ENCODE peak calls at places on chromosomes 7 and 10, in eight cellular contexts. V, M, L, K, F, Y, H and S are unnamed samples.

GRCh38 chr7:33471636-33472242 is 342.4 kb downstream of the BBS9 start:
- DNase-seq in V (no peak), M (no peak), L (no peak), K (no peak), F (no peak), Y (no peak), H (no peak), S (no peak)

GRCh38 chr10:88540355-88540754 is 42.8 kb downstream of the RNLS start:
- DNase-seq in V (no peak), M (no peak), L (no peak), K (no peak), F (no peak), Y (no peak), H (no peak), S (no peak)

GRCh38 chr7:80641548-80641947 is 3.1 kb downstream of the CD36 start:
- DNase-seq in V (no peak), M (no peak), L (no peak), K (no peak), F (no peak), Y (no peak), H (no peak), S (no peak)

GRCh38 chr10:91032614-91033248 is 111.8 kb upstream of the ANKRD1 start:
- DNase-seq in V (no peak), M (no peak), L (no peak), K (no peak), F (peak), Y (no peak), H (no peak), S (no peak)

GRCh38 chr7:270351-270983 is 19.5 kb upstream of the FOXL3 start:
- DNase-seq in V (no peak), M (no peak), L (no peak), K (no peak), F (no peak), Y (no peak), H (no peak), S (no peak)

GRCh38 chr7:64184376-64184775 is 22.6 kb upstream of the ZNF735 start:
- DNase-seq in V (no peak), M (no peak), L (no peak), K (no peak), F (no peak), Y (no peak), H (no peak), S (no peak)

GRCh38 chr10:15712903-15713302 is 6.8 kb downstream of the ITGA8 start:
- DNase-seq in V (no peak), M (no peak), L (no peak), K (peak), F (no peak), Y (no peak), H (no peak), S (no peak)

GRCh38 chr7:119175916-119176627 is 951.6 kb downstream of the ANKRD7 start:
- DNase-seq in V (peak), M (peak), L (peak), K (peak), F (peak), Y (peak), H (peak), S (no peak)

GRCh38 chr7:96737545-96738050 is 28.0 kb upstream of the SEM1 start:
- DNase-seq in V (no peak), M (no peak), L (no peak), K (no peak), F (no peak), Y (no peak), H (no peak), S (no peak)

GRCh38 chr10:13803566-13804554 is 217.1 kb downstream of the PRPF18 start:
- DNase-seq in V (no peak), M (no peak), L (no peak), K (peak), F (no peak), Y (no peak), H (no peak), S (no peak)

GRCh38 chr10:22620140-22620857 is 94.1 kb downstream of the PIP4K2A start:
- DNase-seq in V (no peak), M (no peak), L (no peak), K (peak), F (peak), Y (no peak), H (peak), S (no peak)

GRCh38 chr10:62738916-62739315 is 65.6 kb upstream of the ADO start:
- DNase-seq in V (no peak), M (no peak), L (no peak), K (peak), F (no peak), Y (no peak), H (no peak), S (no peak)

GRCh38 chr10:101066890-101067355 is 5.1 kb downstream of the KAZALD1 start:
- DNase-seq in V (no peak), M (no peak), L (no peak), K (no peak), F (peak), Y (no peak), H (no peak), S (no peak)

GRCh38 chr10:84783386-84783785 is 455.0 kb downstream of the CCSER2 start:
- DNase-seq in V (peak), M (no peak), L (peak), K (peak), F (no peak), Y (peak), H (peak), S (no peak)

GRCh38 chr7:46512901-46513431 is 591.9 kb upstream of the IGFBP3 start:
- DNase-seq in V (no peak), M (no peak), L (no peak), K (no peak), F (peak), Y (no peak), H (no peak), S (no peak)

GRCh38 chr10:127161482-127161881 is 34.9 kb downstream of the INSYN2A start:
- DNase-seq in V (no peak), M (no peak), L (no peak), K (no peak), F (no peak), Y (no peak), H (no peak), S (no peak)

GRCh38 chr7:141659501-141659900 is 42.5 kb downstream of the DENND11 start:
- DNase-seq in V (no peak), M (no peak), L (no peak), K (no peak), F (no peak), Y (no peak), H (no peak), S (no peak)

GRCh38 chr10:44195120-44196007 is 189.5 kb downstream of the CXCL12 start:
- DNase-seq in V (peak), M (no peak), L (no peak), K (peak), F (peak), Y (no peak), H (no peak), S (no peak)

GRCh38 chr10:26723016-26723415 is 25.5 kb downstream of the PDSS1 start:
- DNase-seq in V (no peak), M (no peak), L (no peak), K (no peak), F (no peak), Y (no peak), H (no peak), S (no peak)

GRCh38 chr7:5204546-5204945 is 14.5 kb downstream of the WIPI2 start:
- DNase-seq in V (no peak), M (no peak), L (no peak), K (no peak), F (no peak), Y (no peak), H (no peak), S (no peak)

GRCh38 chr7:76358478-76359110 is at the start of gene YWHAG:
- DNase-seq in V (peak), M (peak), L (peak), K (peak), F (peak), Y (peak), H (peak), S (peak)

GRCh38 chr10:33416209-33416608 is 81.7 kb upstream of the NRP1 start:
- DNase-seq in V (no peak), M (no peak), L (no peak), K (no peak), F (no peak), Y (peak), H (no peak), S (no peak)

GRCh38 chr7:131620673-131621609 is 64.5 kb upstream of the PODXL start:
- DNase-seq in V (no peak), M (no peak), L (no peak), K (no peak), F (no peak), Y (no peak), H (no peak), S (no peak)

DNA sequence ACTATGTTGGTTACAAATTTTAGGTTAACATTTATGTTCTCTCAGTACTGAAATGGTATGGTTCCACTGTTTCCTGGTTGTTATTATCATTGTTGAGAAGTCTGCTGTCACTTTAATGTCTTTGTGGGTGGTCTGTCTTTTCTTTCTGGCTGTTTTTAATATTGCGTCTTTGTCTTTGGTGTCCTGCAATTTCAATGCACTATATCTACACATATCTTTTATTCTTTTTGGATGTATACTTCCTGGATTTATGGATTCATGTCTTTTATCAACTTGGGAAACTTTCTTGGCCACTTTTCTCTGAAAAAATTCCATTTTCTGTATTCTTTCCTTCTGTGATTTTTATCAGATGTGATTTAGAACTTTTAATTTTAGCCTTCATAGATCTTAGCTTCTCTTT is 250.2 kb downstream of the BUB3 start:
- DNase-seq in V (no peak), M (no peak), L (no peak), K (no peak), F (no peak), Y (no peak), H (no peak), S (no peak)
- TF ChIP-seq CTCF in V (no peak), M (no peak), L (no peak), K (no peak), F (no peak), Y (no peak), H (no peak), S (no peak)

GRCh38 chr10:78165617-78166016 is 132.0 kb downstream of the RPS24 start:
- DNase-seq in V (no peak), M (no peak), L (peak), K (peak), F (no peak), Y (no peak), H (no peak), S (no peak)
- TF ChIP-seq CTCF in V (no peak), M (peak), L (no peak), K (peak), F (no peak), Y (no peak), H (no peak), S (no peak)

GRCh38 chr10:71220689-71221540 is 8.5 kb downstream of the UNC5B start:
- DNase-seq in V (no peak), M (no peak), L (no peak), K (no peak), F (no peak), Y (no peak), H (no peak), S (no peak)

GRCh38 chr10:71219918-71220688 is 7.7 kb downstream of the UNC5B start:
- DNase-seq in V (no peak), M (no peak), L (no peak), K (no peak), F (no peak), Y (no peak), H (no peak), S (no peak)

GRCh38 chr10:71221586-71222202 is 9.3 kb downstream of the UNC5B start:
- DNase-seq in V (peak), M (no peak), L (no peak), K (no peak), F (no peak), Y (no peak), H (no peak), S (no peak)

GRCh38 chr10:71223365-71224058 is 11.1 kb downstream of the UNC5B start:
- DNase-seq in V (no peak), M (no peak), L (no peak), K (no peak), F (no peak), Y (no peak), H (no peak), S (no peak)

DNA sequence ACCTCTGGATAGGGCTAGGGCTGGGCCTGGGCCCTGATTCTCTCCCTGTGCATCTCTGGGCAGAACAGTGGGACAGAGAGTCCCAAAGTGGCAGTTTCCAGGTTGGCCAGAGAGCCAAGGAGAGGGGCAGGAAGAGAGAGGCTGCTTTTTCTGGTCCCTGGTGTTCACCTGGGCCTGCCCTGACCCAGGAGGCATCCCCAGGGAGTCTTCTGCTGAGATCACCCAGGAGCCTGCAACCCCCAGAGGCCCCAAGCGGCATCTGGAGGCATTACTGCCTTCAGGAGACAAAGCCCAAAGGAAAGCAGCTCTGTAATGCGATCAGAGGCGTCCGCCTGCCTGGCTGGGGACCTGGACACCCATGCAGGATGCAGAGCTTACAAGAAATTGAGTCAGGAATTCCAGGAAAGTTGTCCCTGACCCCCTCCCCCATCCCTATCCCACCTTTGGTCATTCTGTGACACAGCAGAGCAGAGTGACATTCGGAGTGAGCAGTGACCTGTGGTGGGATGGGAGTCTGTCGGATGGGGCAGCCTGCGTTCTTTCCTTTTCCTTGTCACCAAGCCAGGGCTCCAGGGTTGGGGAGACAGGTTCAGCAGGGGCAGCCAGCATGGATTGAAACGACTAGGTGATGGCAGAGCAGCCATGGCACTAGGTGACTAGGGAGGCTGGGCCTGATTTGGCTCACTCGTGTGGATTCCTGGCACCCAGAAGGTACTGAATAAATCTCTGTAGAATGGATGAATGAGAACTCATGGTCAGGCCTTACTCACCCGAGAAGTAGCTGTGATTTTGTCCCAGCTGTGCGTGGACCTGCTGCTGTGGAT is 10.4 kb downstream of the UNC5B start:
- DNase-seq in V (no peak), M (no peak), L (no peak), K (no peak), F (no peak), Y (no peak), H (no peak), S (no peak)
- TF ChIP-seq CTCF in V (no peak), M (peak), L (peak), K (no peak), F (no peak), Y (no peak), H (no peak), S (no peak)

GRCh38 chr7:74707216-74707615 is 49.7 kb downstream of the GTF2I start:
- DNase-seq in V (no peak), M (no peak), L (no peak), K (no peak), F (no peak), Y (no peak), H (no peak), S (no peak)

GRCh38 chr7:74713567-74713966 is 56.0 kb downstream of the GTF2I start:
- DNase-seq in V (no peak), M (no peak), L (no peak), K (no peak), F (no peak), Y (no peak), H (no peak), S (no peak)

GRCh38 chr7:74708569-74709275 is 51.2 kb downstream of the GTF2I start:
- DNase-seq in V (no peak), M (no peak), L (no peak), K (no peak), F (no peak), Y (no peak), H (no peak), S (no peak)

DNA sequence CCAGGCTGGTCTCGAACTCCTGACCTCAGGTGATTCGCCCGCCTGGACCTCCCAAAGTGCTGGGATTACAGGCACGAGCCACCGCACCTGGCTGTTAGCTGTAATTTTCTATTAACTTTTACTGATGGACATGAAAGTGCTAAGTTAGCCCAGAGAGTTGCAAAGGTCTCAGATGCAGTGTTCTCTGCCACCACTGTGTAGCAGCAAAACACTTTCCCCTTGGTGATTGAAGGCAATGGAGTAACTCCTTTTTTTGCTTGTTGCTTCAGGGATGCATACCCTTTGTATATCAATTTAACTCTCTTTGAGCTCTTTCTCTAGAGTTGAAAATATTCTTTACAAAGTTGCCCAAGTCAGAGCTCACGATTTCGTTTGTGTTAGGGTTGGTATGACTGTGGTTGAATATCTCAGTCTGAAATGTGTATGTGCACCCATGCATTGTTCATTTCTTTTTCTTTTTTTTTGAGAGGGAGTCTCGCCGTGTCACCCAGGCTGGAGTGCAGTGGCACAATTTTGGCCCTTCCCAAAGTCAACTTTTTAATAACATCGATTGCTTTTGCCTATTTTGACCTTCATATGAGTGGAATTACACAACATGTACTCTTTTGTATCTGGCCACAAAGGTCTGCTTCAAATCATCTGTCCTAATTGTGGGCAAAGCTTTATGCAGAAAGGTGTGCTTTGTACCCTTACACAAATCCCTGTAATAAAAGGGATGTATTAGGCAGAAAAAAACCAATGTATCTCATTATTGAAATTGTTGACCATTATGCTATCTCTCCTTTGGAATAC is 52.6 kb downstream of the GTF2I start:
- DNase-seq in V (peak), M (no peak), L (no peak), K (peak), F (no peak), Y (no peak), H (no peak), S (no peak)
- TF ChIP-seq CTCF in V (peak), M (no peak), L (no peak), K (peak), F (no peak), Y (no peak), H (no peak), S (no peak)

GRCh38 chr7:105519353-105519752 is 2.7 kb downstream of the PUS7 start:
- DNase-seq in V (no peak), M (no peak), L (no peak), K (peak), F (no peak), Y (no peak), H (no peak), S (no peak)

GRCh38 chr7:105524840-105525239 is 2.8 kb upstream of the PUS7 start:
- DNase-seq in V (peak), M (no peak), L (no peak), K (no peak), F (no peak), Y (no peak), H (no peak), S (no peak)

GRCh38 chr7:105521027-105521730 is 892 bp downstream of the PUS7 start:
- DNase-seq in V (peak), M (peak), L (peak), K (peak), F (peak), Y (peak), H (peak), S (peak)

DNA sequence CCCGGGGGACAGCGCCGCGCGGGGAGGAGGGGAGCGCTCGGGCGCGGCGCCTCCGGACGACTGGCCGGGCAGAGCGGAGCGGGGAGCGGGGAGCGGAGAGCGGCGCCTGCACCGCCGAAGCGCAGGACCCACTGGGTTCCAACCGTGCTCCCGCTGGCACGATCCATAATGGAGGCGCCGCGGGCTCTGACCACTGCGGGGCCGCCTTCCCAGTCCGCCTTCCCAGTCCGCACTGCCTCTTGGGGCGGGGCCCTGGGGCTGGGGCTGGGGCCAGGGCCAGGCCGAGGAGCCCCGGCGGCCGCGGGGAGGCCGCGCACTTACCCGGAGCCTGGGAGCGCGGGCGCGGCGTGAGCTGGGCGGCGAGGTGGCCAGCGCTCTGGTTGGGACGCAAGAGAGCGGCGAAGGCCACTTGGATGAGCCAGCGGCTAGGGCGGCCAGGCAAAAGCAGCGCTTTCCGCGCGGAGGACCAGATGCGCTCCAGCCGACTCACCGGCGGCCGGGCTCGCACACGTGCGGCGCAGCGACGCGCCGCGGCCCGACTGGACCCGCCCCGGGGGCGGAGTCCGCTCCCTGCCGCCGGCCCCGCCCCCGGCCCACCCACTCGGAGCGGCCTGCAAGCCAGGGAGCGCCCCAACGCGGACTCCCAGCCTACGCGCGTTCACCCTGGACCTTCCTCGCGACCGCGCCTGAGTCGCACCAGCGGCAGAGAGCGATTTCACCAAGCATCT is at the start of gene PUS7:
- DNase-seq in V (peak), M (peak), L (peak), K (peak), F (peak), Y (peak), H (peak), S (peak)
- TF ChIP-seq CTCF in V (peak), M (no peak), L (no peak), K (no peak), F (no peak), Y (no peak), H (no peak), S (no peak)

GRCh38 chr7:115340828-115341227 is 418.9 kb downstream of the MDFIC start:
- DNase-seq in V (peak), M (no peak), L (no peak), K (peak), F (no peak), Y (no peak), H (no peak), S (no peak)
- TF ChIP-seq CTCF in V (no peak), M (no peak), L (peak), K (peak), F (no peak), Y (no peak), H (peak), S (no peak)

GRCh38 chr10:77835669-77836086 is 90.9 kb downstream of the DLG5 start:
- DNase-seq in V (no peak), M (no peak), L (no peak), K (no peak), F (no peak), Y (no peak), H (no peak), S (no peak)

GRCh38 chr10:77836299-77836820 is 90.2 kb downstream of the DLG5 start:
- DNase-seq in V (peak), M (no peak), L (no peak), K (peak), F (peak), Y (peak), H (peak), S (peak)

GRCh38 chr10:77834943-77835668 is 91.4 kb downstream of the DLG5 start:
- DNase-seq in V (no peak), M (no peak), L (no peak), K (no peak), F (no peak), Y (no peak), H (no peak), S (no peak)

GRCh38 chr10:77837925-77838595 is 88.5 kb downstream of the DLG5 start:
- DNase-seq in V (no peak), M (no peak), L (no peak), K (no peak), F (no peak), Y (no peak), H (no peak), S (no peak)

GRCh38 chr10:77837248-77837924 is 89.2 kb downstream of the DLG5 start:
- DNase-seq in V (peak), M (no peak), L (peak), K (peak), F (no peak), Y (peak), H (peak), S (no peak)
- TF ChIP-seq CTCF in V (peak), M (no peak), L (no peak), K (peak), F (no peak), Y (peak), H (peak), S (no peak)